ENCODE peak calls at places on chromosomes 5 and 9, in nine cellular contexts. S is B cell; X is NCI-H2081; J is activated CD4-positive, alpha-beta T cell treated with anti-CD3 and anti-CD28 coated beads, Interleukin-2, amount 10 ng/mL, durations not matched to agents 7 days and 5 days; Y is colonic mucosa; V is smooth muscle cell of the brain vasculature; N is hypothalamus; C is Caki2; A is heart left ventricle. G is an unnamed sample.

GRCh38 chr5:137734962-137735530 is 843 bp downstream of the KLHL3 start:
- DNase-seq in Y (peak), N (no peak), A (peak), X (no peak), V (no peak), S (no peak), C (no peak), J (peak), G (peak)

GRCh38 chr5:135535820-135536801 is at the start of gene NEUROG1:
- DNase-seq in Y (peak), V (no peak), X (no peak), C (no peak), A (no peak), N (no peak), S (no peak), J (no peak), G (no peak)

GRCh38 chr9:31355965-31356364 is 1028.5 kb upstream of the ACO1 start:
- DNase-seq in N (no peak), Y (no peak), X (peak), A (no peak), J (no peak), C (no peak), V (no peak), S (no peak), G (no peak)

GRCh38 chr9:2461886-2462285 is 159.7 kb upstream of the VLDLR start:
- DNase-seq in J (no peak), Y (no peak), N (no peak), X (no peak), A (peak), S (no peak), C (no peak), V (peak), G (no peak)

GRCh38 chr5:174644918-174645317 is 79.5 kb upstream of the MSX2 start:
- DNase-seq in J (no peak), C (no peak), A (no peak), S (no peak), V (no peak), N (no peak), Y (no peak), X (no peak), G (no peak)

GRCh38 chr9:76374702-76375543 is 19.3 kb downstream of the RFK start:
- DNase-seq in Y (peak), J (no peak), X (no peak), N (no peak), A (peak), C (peak), V (peak), S (no peak), G (peak)

GRCh38 chr5:148807845-148808244 is 18.6 kb upstream of the ADRB2 start:
- DNase-seq in N (no peak), C (no peak), S (no peak), J (no peak), Y (no peak), X (no peak), A (peak), V (no peak), G (no peak)

GRCh38 chr5:116539222-116539621 is 35.4 kb downstream of the SEMA6A start:
- DNase-seq in X (no peak), V (no peak), N (no peak), J (no peak), A (no peak), Y (no peak), C (no peak), S (no peak), G (no peak)

GRCh38 chr9:129861447-129861827 is 26.2 kb downstream of the USP20 start:
- DNase-seq in V (no peak), S (no peak), A (no peak), C (no peak), J (no peak), Y (no peak), N (no peak), X (no peak), G (no peak)

GRCh38 chr5:168342985-168343384 is 51.5 kb downstream of the WWC1 start:
- DNase-seq in V (no peak), Y (no peak), C (no peak), A (no peak), X (no peak), S (no peak), J (no peak), N (no peak), G (no peak)

GRCh38 chr9:118578467-118578866 is 790.8 kb downstream of the BRINP1 start:
- DNase-seq in A (no peak), J (no peak), Y (no peak), V (no peak), N (no peak), X (no peak), S (no peak), C (peak), G (no peak)

GRCh38 chr5:151038292-151038745 is 17.9 kb downstream of the GPX3 start:
- DNase-seq in C (no peak), X (no peak), N (no peak), V (no peak), Y (no peak), A (peak), S (no peak), J (no peak), G (no peak)